ENCODE peak calls at places on chromosomes 4 and X, in six cellular contexts. One of them, this sample, is unnamed.

GRCh38 chr4:169253087-169253675 is 17.6 kb downstream of the SH3RF1 start:
- DNase-seq in choroid plexus epithelial cell: peak
- DNase-seq in H9: no peak
- DNase-seq in spleen: no peak
- DNase-seq in heart left ventricle: no peak
- DNase-seq in brain microvascular endothelial cell: no peak
- DNase-seq in this sample: no peak

GRCh38 chrX:3811331-3812311 is 98.2 kb upstream of the PRKX start:
- DNase-seq in choroid plexus epithelial cell: peak
- DNase-seq in H9: no peak
- DNase-seq in spleen: peak
- DNase-seq in heart left ventricle: no peak
- DNase-seq in brain microvascular endothelial cell: peak
- DNase-seq in this sample: peak

GRCh38 chr4:155530290-155530689 is 136.4 kb upstream of the GUCY1A1 start:
- DNase-seq in choroid plexus epithelial cell: no peak
- DNase-seq in H9: no peak
- DNase-seq in spleen: no peak
- DNase-seq in heart left ventricle: no peak
- DNase-seq in brain microvascular endothelial cell: no peak
- DNase-seq in this sample: no peak

GRCh38 chr4:4368821-4369580 is 17.9 kb upstream of the NSG1 start:
- DNase-seq in choroid plexus epithelial cell: peak
- DNase-seq in H9: no peak
- DNase-seq in spleen: no peak
- DNase-seq in heart left ventricle: no peak
- DNase-seq in brain microvascular endothelial cell: no peak
- DNase-seq in this sample: no peak

GRCh38 chrX:32443841-32444240 is 767.5 kb downstream of the DMD start:
- DNase-seq in choroid plexus epithelial cell: no peak
- DNase-seq in H9: no peak
- DNase-seq in spleen: no peak
- DNase-seq in heart left ventricle: no peak
- DNase-seq in brain microvascular endothelial cell: no peak
- DNase-seq in this sample: no peak

GRCh38 chrX:3244955-3245354 is 101.5 kb downstream of the MXRA5 start:
- DNase-seq in choroid plexus epithelial cell: no peak
- DNase-seq in H9: no peak
- DNase-seq in spleen: no peak
- DNase-seq in heart left ventricle: no peak
- DNase-seq in brain microvascular endothelial cell: no peak
- DNase-seq in this sample: no peak

GRCh38 chr4:26197018-26197779 is 123.6 kb upstream of the RBPJ start:
- DNase-seq in choroid plexus epithelial cell: peak
- DNase-seq in H9: no peak
- DNase-seq in spleen: no peak
- DNase-seq in heart left ventricle: no peak
- DNase-seq in brain microvascular endothelial cell: peak
- DNase-seq in this sample: peak

GRCh38 chrX:106023947-106024346 is 14.6 kb downstream of the SERPINA7 start:
- DNase-seq in choroid plexus epithelial cell: no peak
- DNase-seq in H9: no peak
- DNase-seq in spleen: no peak
- DNase-seq in heart left ventricle: no peak
- DNase-seq in brain microvascular endothelial cell: no peak
- DNase-seq in this sample: no peak

DNA sequence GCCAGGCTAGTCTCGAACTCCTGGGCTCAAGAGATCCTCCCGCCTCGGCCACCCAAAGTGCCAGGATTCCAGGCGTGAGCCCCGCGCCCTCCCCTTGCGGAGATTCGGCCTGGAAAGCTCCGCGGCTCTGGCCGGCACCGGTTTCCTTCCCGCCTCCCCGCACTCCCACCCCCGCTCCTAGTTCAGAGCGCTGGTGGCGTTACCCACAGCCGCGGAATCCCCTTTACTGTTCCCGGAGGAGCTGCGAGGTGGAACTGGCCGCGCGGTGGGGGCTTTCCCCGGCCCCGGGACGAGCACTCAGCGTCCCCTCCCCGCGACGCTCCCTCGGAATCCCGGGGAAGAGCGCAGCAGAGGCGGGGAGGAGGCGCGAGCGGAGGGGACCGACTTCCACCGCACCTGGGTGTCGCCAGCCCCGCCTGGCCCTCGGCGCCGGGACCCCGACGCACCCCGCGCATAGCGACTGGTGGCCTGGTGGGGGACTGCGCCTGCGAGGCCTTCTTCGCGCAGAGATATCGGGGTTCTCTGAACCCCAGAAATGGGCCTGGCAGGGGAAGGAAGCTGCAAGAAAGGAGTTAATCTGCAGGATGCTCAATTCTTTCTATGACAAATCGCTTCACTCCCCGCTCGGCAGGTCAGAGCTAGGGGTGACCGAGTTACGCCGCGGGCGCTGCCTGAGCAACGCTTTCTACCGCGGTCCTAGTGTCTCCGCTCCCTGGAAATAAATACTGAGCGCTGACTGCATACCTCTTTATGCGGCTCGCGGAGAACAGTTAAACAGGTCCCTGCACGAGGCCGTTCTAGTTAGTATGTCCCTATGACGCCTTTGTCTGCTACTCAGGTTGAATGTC is 14.6 kb upstream of the SLC25A4 start:
- DNase-seq in choroid plexus epithelial cell: peak
- DNase-seq in H9: peak
- DNase-seq in spleen: no peak
- DNase-seq in heart left ventricle: peak
- DNase-seq in brain microvascular endothelial cell: no peak
- DNase-seq in this sample: peak
- TF ChIP-seq CTCF in choroid plexus epithelial cell: no peak
- TF ChIP-seq CTCF in H9: peak
- TF ChIP-seq CTCF in spleen: no peak
- TF ChIP-seq CTCF in heart left ventricle: peak
- TF ChIP-seq CTCF in brain microvascular endothelial cell: no peak
- TF ChIP-seq CTCF in this sample: no peak

GRCh38 chr4:113607147-113607720 is 154.3 kb downstream of the CAMK2D start:
- DNase-seq in choroid plexus epithelial cell: no peak
- DNase-seq in H9: no peak
- DNase-seq in spleen: no peak
- DNase-seq in heart left ventricle: no peak
- DNase-seq in brain microvascular endothelial cell: no peak
- DNase-seq in this sample: no peak

GRCh38 chr4:113604955-113605354 is 156.6 kb downstream of the CAMK2D start:
- DNase-seq in choroid plexus epithelial cell: peak
- DNase-seq in H9: no peak
- DNase-seq in spleen: no peak
- DNase-seq in heart left ventricle: no peak
- DNase-seq in brain microvascular endothelial cell: peak
- DNase-seq in this sample: no peak

GRCh38 chr4:113603926-113604325 is 157.6 kb downstream of the CAMK2D start:
- DNase-seq in choroid plexus epithelial cell: peak
- DNase-seq in H9: no peak
- DNase-seq in spleen: no peak
- DNase-seq in heart left ventricle: no peak
- DNase-seq in brain microvascular endothelial cell: no peak
- DNase-seq in this sample: no peak

GRCh38 chr4:113610542-113610941 is 151.0 kb downstream of the CAMK2D start:
- DNase-seq in choroid plexus epithelial cell: no peak
- DNase-seq in H9: no peak
- DNase-seq in spleen: no peak
- DNase-seq in heart left ventricle: no peak
- DNase-seq in brain microvascular endothelial cell: no peak
- DNase-seq in this sample: no peak

DNA sequence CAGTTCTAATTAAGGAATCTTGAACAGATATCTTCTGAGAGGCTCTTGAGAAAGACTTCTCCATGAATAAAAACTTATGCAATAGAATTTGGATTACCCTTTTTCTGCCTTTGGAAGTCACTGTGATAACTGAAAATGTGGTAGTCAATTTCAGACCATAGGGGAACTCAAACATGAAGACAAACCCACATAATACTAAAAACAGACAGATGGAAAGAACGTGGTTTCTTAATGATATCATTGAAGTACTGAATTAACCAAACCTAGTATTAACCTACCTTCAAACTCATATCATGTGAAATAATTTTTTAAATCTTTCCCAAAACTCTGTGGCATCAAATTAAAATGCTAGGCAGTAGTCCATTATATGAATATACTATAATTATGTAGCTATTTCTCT is 153.5 kb downstream of the CAMK2D start:
- DNase-seq in choroid plexus epithelial cell: no peak
- DNase-seq in H9: no peak
- DNase-seq in spleen: no peak
- DNase-seq in heart left ventricle: no peak
- DNase-seq in brain microvascular endothelial cell: no peak
- DNase-seq in this sample: peak
- TF ChIP-seq CTCF in choroid plexus epithelial cell: no peak
- TF ChIP-seq CTCF in H9: no peak
- TF ChIP-seq CTCF in spleen: no peak
- TF ChIP-seq CTCF in heart left ventricle: no peak
- TF ChIP-seq CTCF in brain microvascular endothelial cell: no peak
- TF ChIP-seq CTCF in this sample: no peak

DNA sequence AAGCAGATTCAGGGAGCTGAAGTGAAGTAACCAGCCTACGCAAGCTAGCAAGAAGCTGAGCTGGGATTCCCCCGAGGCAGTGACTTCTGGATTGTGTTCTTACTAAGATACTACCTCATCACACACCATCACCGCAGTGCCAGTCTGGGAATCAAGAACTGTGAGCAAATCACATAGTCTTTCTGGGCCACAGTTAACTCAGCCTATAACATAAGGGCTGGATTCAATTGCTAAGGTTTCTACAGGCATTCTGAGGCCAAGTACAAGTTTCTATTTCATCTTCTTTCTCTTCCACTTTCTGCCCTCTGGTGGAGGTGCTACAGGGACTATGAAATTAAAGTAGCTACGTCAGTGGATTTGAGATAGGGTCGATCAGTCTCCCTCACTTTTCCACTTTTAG is 1.4 kb upstream of the CORIN start:
- DNase-seq in choroid plexus epithelial cell: peak
- DNase-seq in H9: no peak
- DNase-seq in spleen: no peak
- DNase-seq in heart left ventricle: no peak
- DNase-seq in brain microvascular endothelial cell: peak
- DNase-seq in this sample: peak
- TF ChIP-seq CTCF in choroid plexus epithelial cell: peak
- TF ChIP-seq CTCF in H9: peak
- TF ChIP-seq CTCF in spleen: no peak
- TF ChIP-seq CTCF in heart left ventricle: peak
- TF ChIP-seq CTCF in brain microvascular endothelial cell: peak
- TF ChIP-seq CTCF in this sample: peak

GRCh38 chr4:9983211-9983610 is 38.1 kb downstream of the SLC2A9 start:
- DNase-seq in choroid plexus epithelial cell: no peak
- DNase-seq in H9: no peak
- DNase-seq in spleen: no peak
- DNase-seq in heart left ventricle: no peak
- DNase-seq in brain microvascular endothelial cell: no peak
- DNase-seq in this sample: no peak

GRCh38 chr4:9976781-9977180 is 44.5 kb downstream of the SLC2A9 start:
- DNase-seq in choroid plexus epithelial cell: no peak
- DNase-seq in H9: no peak
- DNase-seq in spleen: no peak
- DNase-seq in heart left ventricle: no peak
- DNase-seq in brain microvascular endothelial cell: no peak
- DNase-seq in this sample: no peak

GRCh38 chr4:9977518-9978031 is 43.7 kb downstream of the SLC2A9 start:
- DNase-seq in choroid plexus epithelial cell: no peak
- DNase-seq in H9: no peak
- DNase-seq in spleen: no peak
- DNase-seq in heart left ventricle: no peak
- DNase-seq in brain microvascular endothelial cell: no peak
- DNase-seq in this sample: no peak

GRCh38 chr4:9980898-9981297 is 40.4 kb downstream of the SLC2A9 start:
- DNase-seq in choroid plexus epithelial cell: no peak
- DNase-seq in H9: no peak
- DNase-seq in spleen: no peak
- DNase-seq in heart left ventricle: no peak
- DNase-seq in brain microvascular endothelial cell: no peak
- DNase-seq in this sample: no peak

GRCh38 chr4:9979101-9979815 is 42.0 kb downstream of the SLC2A9 start:
- DNase-seq in choroid plexus epithelial cell: peak
- DNase-seq in H9: peak
- DNase-seq in spleen: no peak
- DNase-seq in heart left ventricle: no peak
- DNase-seq in brain microvascular endothelial cell: peak
- DNase-seq in this sample: no peak
- TF ChIP-seq CTCF in choroid plexus epithelial cell: peak
- TF ChIP-seq CTCF in H9: no peak
- TF ChIP-seq CTCF in spleen: no peak
- TF ChIP-seq CTCF in heart left ventricle: no peak
- TF ChIP-seq CTCF in brain microvascular endothelial cell: no peak
- TF ChIP-seq CTCF in this sample: no peak

DNA sequence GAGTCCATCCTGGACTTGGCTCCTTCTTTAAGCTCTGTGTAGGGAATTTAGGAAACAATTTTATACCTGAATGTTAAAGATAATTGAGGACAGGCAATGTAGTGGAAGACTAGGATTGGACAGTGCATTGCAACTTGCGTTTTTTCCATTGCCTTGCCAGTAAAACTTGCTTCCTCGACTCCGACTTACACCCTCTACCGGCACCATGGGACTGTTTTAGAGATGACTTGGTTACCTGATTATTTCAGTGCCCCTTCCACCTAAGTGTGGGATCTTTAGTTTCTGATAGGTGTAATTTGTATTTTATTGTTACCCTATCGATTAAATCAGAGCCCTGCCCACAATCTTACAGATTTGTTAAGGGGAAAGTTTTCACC is 1.2 kb downstream of the PRPS1 start:
- DNase-seq in choroid plexus epithelial cell: peak
- DNase-seq in H9: no peak
- DNase-seq in spleen: no peak
- DNase-seq in heart left ventricle: no peak
- DNase-seq in brain microvascular endothelial cell: peak
- DNase-seq in this sample: no peak
- TF ChIP-seq CTCF in choroid plexus epithelial cell: peak
- TF ChIP-seq CTCF in H9: peak
- TF ChIP-seq CTCF in spleen: no peak
- TF ChIP-seq CTCF in heart left ventricle: no peak
- TF ChIP-seq CTCF in brain microvascular endothelial cell: peak
- TF ChIP-seq CTCF in this sample: peak

GRCh38 chr4:147019061-147019460 is 73.4 kb upstream of the TTC29 start:
- DNase-seq in choroid plexus epithelial cell: peak
- DNase-seq in H9: peak
- DNase-seq in spleen: peak
- DNase-seq in heart left ventricle: peak
- DNase-seq in brain microvascular endothelial cell: peak
- DNase-seq in this sample: peak
- TF ChIP-seq CTCF in choroid plexus epithelial cell: peak
- TF ChIP-seq CTCF in H9: peak
- TF ChIP-seq CTCF in spleen: no peak
- TF ChIP-seq CTCF in heart left ventricle: peak
- TF ChIP-seq CTCF in brain microvascular endothelial cell: peak
- TF ChIP-seq CTCF in this sample: peak

DNA sequence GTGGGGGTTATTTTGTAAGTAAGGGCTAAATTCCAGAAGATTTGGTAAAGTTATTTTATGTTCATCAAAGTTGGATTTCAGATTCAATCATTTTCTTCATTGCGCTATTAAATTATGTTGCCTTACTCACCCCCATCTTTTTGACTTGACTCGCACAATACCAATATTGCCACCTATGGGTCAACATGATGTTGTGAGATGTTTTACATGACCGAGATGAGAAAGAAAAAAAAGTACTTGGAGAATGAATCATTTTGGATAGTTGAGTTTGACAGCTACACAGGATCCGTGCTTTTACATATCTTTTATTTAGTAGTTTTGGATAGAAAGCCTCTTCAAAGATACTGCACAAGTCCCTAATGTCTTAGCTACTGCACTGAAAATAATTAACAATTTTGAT is 224.2 kb upstream of the EMCN start:
- DNase-seq in choroid plexus epithelial cell: peak
- DNase-seq in H9: no peak
- DNase-seq in spleen: no peak
- DNase-seq in heart left ventricle: no peak
- DNase-seq in brain microvascular endothelial cell: peak
- DNase-seq in this sample: no peak
- TF ChIP-seq CTCF in choroid plexus epithelial cell: peak
- TF ChIP-seq CTCF in H9: peak
- TF ChIP-seq CTCF in spleen: no peak
- TF ChIP-seq CTCF in heart left ventricle: peak
- TF ChIP-seq CTCF in brain microvascular endothelial cell: peak
- TF ChIP-seq CTCF in this sample: peak

This sample was measured in GM13976.